ENCODE peak calls at places on chromosome 7, in seven cellular contexts. H, B, G, D, N, U and S are unnamed samples.
A peak's percentile ranks its signal among the peaks of the same experiment; 100 is the strongest.

GRCh38 chr7:47143344-47143743 is 438.6 kb downstream of the TNS3 start:
- DNase-seq in H (peak; percentile 58), B (no peak), G (no peak), D (no peak), N (peak; percentile 78), U (no peak), S (no peak)

GRCh38 chr7:46007194-46007593 is 86.1 kb upstream of the IGFBP3 start:
- DNase-seq in H (no peak), B (no peak), G (no peak), D (no peak), N (no peak), U (no peak), S (no peak)

GRCh38 chr7:54664235-54665228 is 94.5 kb downstream of the SEC61G start:
- DNase-seq in H (peak; percentile 8), B (no peak), G (peak; percentile 86), D (peak; percentile 48), N (no peak), U (peak; percentile 33), S (no peak)

GRCh38 chr7:51428226-51428887 is 111.7 kb upstream of the COBL start:
- DNase-seq in H (no peak), B (peak; percentile 19), G (peak; percentile 39), D (no peak), N (no peak), U (no peak), S (no peak)

GRCh38 chr7:495326-495725 is 24.3 kb downstream of the PDGFA start:
- DNase-seq in H (no peak), B (no peak), G (no peak), D (peak; percentile 52), N (no peak), U (no peak), S (peak; percentile 55)

GRCh38 chr7:151213826-151214225 is 3.5 kb upstream of the H2BK1 start:
- DNase-seq in H (no peak), B (no peak), G (no peak), D (no peak), N (no peak), U (no peak), S (no peak)

GRCh38 chr7:131072505-131073091 is 255.1 kb upstream of the MKLN1 start:
- DNase-seq in H (peak; percentile 60), B (no peak), G (no peak), D (no peak), N (no peak), U (peak; percentile 85), S (no peak)

GRCh38 chr7:14761506-14762296 is 140.8 kb downstream of the DGKB start:
- DNase-seq in H (peak; percentile 86), B (no peak), G (no peak), D (peak; percentile 89), N (peak; percentile 62), U (peak; percentile 15), S (no peak)

GRCh38 chr7:131326576-131326975 is 1.1 kb upstream of the MKLN1 start:
- DNase-seq in H (no peak), B (no peak), G (no peak), D (no peak), N (no peak), U (no peak), S (no peak)

GRCh38 chr7:152587366-152587765 is 88.6 kb downstream of the XRCC2 start:
- DNase-seq in H (peak; percentile 20), B (no peak), G (no peak), D (no peak), N (no peak), U (no peak), S (no peak)

GRCh38 chr7:92629779-92630178 is 39.6 kb upstream of the FAM133B start:
- DNase-seq in H (no peak), B (no peak), G (no peak), D (no peak), N (no peak), U (no peak), S (no peak)

GRCh38 chr7:122137291-122138077 is 6.6 kb downstream of the AASS start:
- DNase-seq in H (peak; percentile 44), B (no peak), G (no peak), D (no peak), N (no peak), U (peak; percentile 59), S (no peak)

GRCh38 chr7:16514271-16514670 is 12.4 kb upstream of the LRRC72 start:
- DNase-seq in H (no peak), B (no peak), G (no peak), D (no peak), N (no peak), U (peak; percentile 96), S (no peak)

DNA sequence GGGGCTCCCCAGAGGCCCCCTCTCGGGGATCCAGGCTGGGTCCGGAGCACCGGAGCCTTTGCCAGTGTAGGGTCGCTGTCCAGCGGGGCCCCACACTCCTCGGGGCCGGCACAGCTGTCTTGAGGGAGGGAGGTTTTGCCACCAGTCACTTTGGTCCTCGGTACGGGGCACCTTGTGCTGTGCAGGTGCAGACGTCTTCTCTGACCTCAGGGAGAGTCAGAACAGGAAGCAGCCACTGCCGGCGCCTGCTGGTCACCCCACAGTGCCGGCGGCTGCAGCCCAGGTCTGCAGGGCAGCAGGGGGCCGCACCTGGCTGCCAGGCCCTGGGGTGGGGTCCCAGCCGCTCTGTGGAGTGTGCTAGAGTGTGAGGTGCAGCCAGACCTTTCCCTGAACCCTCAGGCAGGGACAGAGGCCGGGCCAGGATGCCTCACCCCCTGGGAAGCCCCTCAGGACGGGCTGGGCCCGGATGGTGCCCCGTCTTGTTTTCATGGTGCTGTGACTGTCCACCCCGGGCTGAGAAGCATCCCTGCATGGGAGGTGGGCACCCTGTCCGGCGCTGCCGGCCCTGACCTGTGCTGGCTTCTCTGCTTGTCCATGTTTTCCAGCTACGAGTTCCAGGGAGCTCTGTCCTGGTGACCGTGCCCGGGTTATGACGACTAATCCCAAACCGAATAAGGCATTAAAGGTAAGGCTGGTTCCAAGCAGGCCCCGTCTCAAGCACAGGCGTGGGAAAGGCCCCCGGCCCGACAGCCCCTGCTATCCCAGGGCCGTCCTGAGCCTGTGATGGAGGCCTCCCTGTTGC is 8.2 kb downstream of the MAFK start:
- DNase-seq in H (no peak), B (no peak), G (no peak), D (peak; percentile 62), N (no peak), U (no peak), S (no peak)
- H3K4me3 ChIP-seq in H (no peak overlapping the region), B (no peak overlapping the region), G (no peak overlapping the region), D (peak overlapping the region; percentile 70), N (peak overlapping the region; percentile 45), U (no peak overlapping the region), S (peak overlapping the region; percentile 34)

GRCh38 chr7:33674804-33675411 is 230.4 kb upstream of the BMPER start:
- DNase-seq in H (no peak), B (no peak), G (no peak), D (no peak), N (no peak), U (no peak), S (no peak)

GRCh38 chr7:33667261-33667660 is 238.1 kb upstream of the BMPER start:
- DNase-seq in H (peak; percentile 8), B (no peak), G (no peak), D (no peak), N (no peak), U (no peak), S (no peak)

GRCh38 chr7:33673029-33673700 is 232.2 kb upstream of the BMPER start:
- DNase-seq in H (no peak), B (no peak), G (no peak), D (no peak), N (no peak), U (no peak), S (no peak)

GRCh38 chr7:33669251-33669670 is 236.1 kb upstream of the BMPER start:
- DNase-seq in H (peak; percentile 26), B (no peak), G (no peak), D (no peak), N (no peak), U (peak; percentile 82), S (no peak)

DNA sequence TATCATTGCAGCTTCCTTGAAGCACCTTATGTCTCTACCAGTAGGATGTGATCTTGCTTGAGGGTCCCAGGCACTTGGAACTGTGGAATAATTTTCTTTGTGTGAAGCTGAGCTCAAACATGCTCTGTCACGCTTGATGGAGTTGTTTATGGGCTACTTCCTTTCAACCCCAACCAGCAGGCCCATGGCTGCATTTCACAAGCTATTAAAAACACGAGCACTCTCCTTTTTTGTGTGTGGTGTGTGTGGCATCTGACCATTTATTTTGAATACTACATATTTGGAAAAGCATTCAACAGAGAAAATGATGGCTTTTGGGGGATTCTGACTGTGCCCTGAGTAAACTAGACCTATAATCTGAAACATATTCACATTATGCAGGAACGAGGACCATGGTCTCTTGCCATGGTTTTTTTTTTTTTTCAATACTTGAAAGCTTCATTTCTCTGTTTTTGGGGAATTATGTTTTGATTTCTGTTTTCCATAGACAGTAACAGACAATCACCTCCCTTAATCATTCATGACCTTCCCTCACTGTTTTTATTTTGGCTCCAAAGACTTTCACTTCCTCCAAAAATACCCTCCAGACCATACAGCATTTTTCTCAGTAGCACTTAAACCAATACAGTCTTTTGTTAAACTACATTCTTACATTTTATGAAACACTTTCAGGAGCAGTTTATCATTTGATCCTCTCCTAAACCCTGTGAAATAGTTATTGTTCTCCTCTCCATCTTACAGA is 233.6 kb upstream of the BMPER start:
- DNase-seq in H (no peak), B (no peak), G (no peak), D (no peak), N (no peak), U (peak; percentile 77), S (no peak)
- H3K36me3 ChIP-seq in H (no peaks in the 10 kb centered on the region), B (no peaks in the 10 kb centered on the region), G (no peaks in the 10 kb centered on the region), D (no peaks in the 10 kb centered on the region), N (no peaks in the 10 kb centered on the region), U (no peaks in the 10 kb centered on the region), S (no peaks in the 10 kb centered on the region)

DNA sequence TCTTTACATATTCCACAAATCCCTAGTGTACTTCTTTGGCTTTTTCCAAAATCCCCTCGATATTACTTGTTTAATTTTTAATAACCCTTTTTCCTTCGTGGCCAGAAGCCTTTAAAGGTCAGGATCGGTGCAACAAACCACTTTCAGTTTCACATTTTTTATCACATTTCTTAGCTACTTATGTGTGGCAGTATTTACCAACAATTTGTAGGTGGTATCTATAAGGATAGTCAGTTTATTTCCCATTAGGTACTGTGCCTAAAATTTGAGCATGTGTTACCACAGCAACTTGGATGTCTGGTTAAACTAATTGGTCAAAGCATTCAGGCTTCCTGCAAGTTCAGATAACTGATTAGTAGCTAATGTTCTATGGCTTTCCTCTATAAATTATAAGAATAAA is 104.9 kb downstream of the CDK14 start:
- DNase-seq in H (peak; percentile 13), B (no peak), G (no peak), D (no peak), N (no peak), U (no peak), S (no peak)
- H3K4me3 ChIP-seq in H (no peak overlapping the region), B (no peak overlapping the region), G (no peak overlapping the region), D (peak overlapping the region; percentile 53), N (no peak overlapping the region), U (no peak overlapping the region), S (no peak overlapping the region)

GRCh38 chr7:44447874-44448425 is 42.5 kb downstream of the NUDCD3 start:
- DNase-seq in H (no peak), B (no peak), G (no peak), D (no peak), N (no peak), U (no peak), S (no peak)

GRCh38 chr7:44448922-44449321 is 41.5 kb downstream of the NUDCD3 start:
- DNase-seq in H (no peak), B (no peak), G (no peak), D (no peak), N (no peak), U (no peak), S (no peak)

GRCh38 chr7:44448456-44448855 is 42.0 kb downstream of the NUDCD3 start:
- DNase-seq in H (no peak), B (no peak), G (no peak), D (no peak), N (no peak), U (no peak), S (no peak)

GRCh38 chr7:44451123-44451522 is 39.3 kb downstream of the NUDCD3 start:
- DNase-seq in H (no peak), B (no peak), G (no peak), D (no peak), N (no peak), U (no peak), S (no peak)

GRCh38 chr7:44449531-44449930 is 40.9 kb downstream of the NUDCD3 start:
- DNase-seq in H (no peak), B (no peak), G (no peak), D (no peak), N (peak; percentile 8), U (no peak), S (no peak)
- H3K36me3 ChIP-seq in H (peaks cover 3% of the 10 kb centered on the region), B (no peaks in the 10 kb centered on the region), G (peaks cover 37% of the 10 kb centered on the region), D (peaks cover 7% of the 10 kb centered on the region), N (peaks cover 3% of the 10 kb centered on the region), U (no peaks in the 10 kb centered on the region), S (peaks cover 4% of the 10 kb centered on the region)